ENCODE peak calls at places on chromosomes 12 and 14, in five cellular contexts. B, H, S, A and P are unnamed samples.
A peak's percentile ranks its signal among the peaks of the same experiment; 100 is the strongest.

GRCh38 chr12:107484219-107484618 is 201.4 kb upstream of the PWP1 start:
- DNase-seq in S (no peak), H (no peak), A (no peak), B (no peak), P (no peak)

GRCh38 chr14:95901014-95901413 is 24.4 kb downstream of the TUNAR start:
- DNase-seq in B (no peak), S (no peak), A (no peak), H (no peak), P (no peak)

GRCh38 chr12:51183816-51184215 is 10.9 kb upstream of the TFCP2 start:
- DNase-seq in B (peak; percentile 65), H (peak; percentile 1), S (no peak), A (peak; percentile 20), P (no peak)

GRCh38 chr14:102390486-102390885 is 27.7 kb downstream of the TECPR2 start:
- DNase-seq in B (no peak), S (no peak), H (no peak), A (no peak), P (no peak)

GRCh38 chr12:132424118-132424438 is 65.9 kb upstream of the FBRSL1 start:
- DNase-seq in B (no peak), H (no peak), S (no peak), A (no peak), P (no peak)

GRCh38 chr14:52913271-52913670 is 37.6 kb downstream of the FERMT2 start:
- DNase-seq in H (no peak), A (no peak), B (no peak), S (peak; percentile 22), P (no peak)

GRCh38 chr12:117986705-117987469 is 18.1 kb upstream of the KSR2 start:
- DNase-seq in B (no peak), H (peak; percentile 94), A (no peak), S (no peak), P (no peak)

GRCh38 chr12:94151577-94151976 is 3.2 kb downstream of the PLXNC1 start:
- DNase-seq in A (no peak), H (no peak), B (no peak), S (no peak), P (no peak)

GRCh38 chr14:91862417-91862816 is 4.9 kb downstream of the TC2N start:
- DNase-seq in A (no peak), H (no peak), S (no peak), B (no peak), P (no peak)

GRCh38 chr14:69615471-69616407 is 4.3 kb downstream of the SUSD6 start:
- DNase-seq in B (no peak), A (no peak), H (no peak), S (peak; percentile 65), P (peak; percentile 89)

GRCh38 chr14:102986810-102987579 is 64.5 kb downstream of the AMN start:
- DNase-seq in S (peak; percentile 57), A (no peak), B (no peak), H (peak; percentile 76), P (no peak)

GRCh38 chr14:92464716-92465115 is 48.9 kb upstream of the RIN3 start:
- DNase-seq in B (no peak), H (no peak), S (no peak), A (no peak), P (no peak)

GRCh38 chr14:55160989-55161388 is 30.4 kb downstream of the DLGAP5 start:
- DNase-seq in A (no peak), H (peak; percentile 79), S (peak; percentile 57), B (peak; percentile 50), P (peak; percentile 34)
- TF ChIP-seq CTCF in A (no peak), H (peak; percentile 92), S (no peak), B (peak; percentile 77), P (peak; percentile 73)

GRCh38 chr14:106631886-106632285 is 1105.5 kb downstream of the TMEM121 start:
- DNase-seq in B (no peak), S (no peak), A (no peak), H (no peak), P (no peak)
- H2AFZ ChIP-seq in B (no peak overlapping the region), S (no peak overlapping the region), A (no peak overlapping the region), H (no peak overlapping the region), P (no peak overlapping the region)

GRCh38 chr12:53076461-53076860 is 2.7 kb downstream of the SPRYD3 start:
- DNase-seq in A (no peak), H (no peak), S (no peak), B (no peak), P (no peak)

GRCh38 chr12:53079226-53080117 is at the start of gene SPRYD3:
- DNase-seq in A (peak; percentile 100), H (peak; percentile 97), B (peak; percentile 100), S (peak; percentile 98), P (peak; percentile 96)

GRCh38 chr12:53077030-53077429 is 2.2 kb downstream of the SPRYD3 start:
- DNase-seq in B (no peak), A (no peak), H (no peak), S (no peak), P (no peak)

GRCh38 chr12:53074999-53075370 is 4.2 kb downstream of the SPRYD3 start:
- DNase-seq in B (no peak), S (no peak), A (no peak), H (no peak), P (no peak)

GRCh38 chr12:53078425-53079225 is 565 bp downstream of the SPRYD3 start:
- DNase-seq in A (no peak), S (no peak), H (peak; percentile 49), B (no peak), P (peak; percentile 68)
- TF ChIP-seq CTCF in A (no peak), S (no peak), H (no peak), B (no peak), P (no peak)

DNA sequence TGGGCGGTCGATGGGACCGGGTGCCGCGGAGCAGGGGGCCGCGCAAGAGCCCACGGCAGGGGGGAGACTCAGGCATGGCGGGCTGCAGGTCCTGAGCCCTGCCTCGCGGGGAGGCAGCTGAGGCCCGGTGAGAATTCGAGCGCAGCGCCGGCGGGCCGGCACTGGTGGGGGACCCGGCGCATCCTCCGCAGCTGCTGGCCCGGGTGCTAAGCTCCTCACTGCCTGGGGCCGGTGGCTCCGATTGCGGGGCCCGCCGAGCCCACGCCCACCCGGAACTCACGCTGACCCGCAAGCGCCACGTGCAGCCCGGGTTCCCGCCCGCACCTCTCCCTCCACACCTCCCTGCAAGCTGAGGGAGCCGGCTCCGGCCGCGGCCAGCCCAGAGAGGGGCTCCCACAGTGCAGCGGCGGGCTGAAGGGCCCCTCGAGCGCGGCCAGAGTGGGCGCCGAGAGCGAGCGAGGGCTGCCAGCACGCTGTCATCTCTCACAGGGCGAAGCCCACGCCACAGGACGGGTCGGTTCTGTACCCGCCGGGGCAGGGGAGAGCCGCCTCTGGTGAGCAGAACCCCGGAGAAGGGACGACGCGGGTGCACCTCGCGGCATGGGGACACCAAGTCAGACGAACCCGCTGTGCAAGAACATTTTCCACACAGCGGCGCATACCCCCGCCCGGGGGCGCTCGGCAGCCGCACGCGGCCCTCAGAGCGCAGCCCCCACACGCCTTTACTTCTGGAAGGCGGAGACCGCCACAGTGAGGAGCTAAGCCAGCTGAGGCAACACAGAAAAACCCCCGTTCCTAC is 1.2 kb upstream of the SIVA1 start:
- DNase-seq in H (no peak), S (no peak), B (peak; percentile 55), A (peak; percentile 56), P (no peak)
- H2AFZ ChIP-seq in H (peak overlapping the region; percentile 78), S (peak overlapping the region; percentile 85), B (peak overlapping the region; percentile 99), A (peak overlapping the region; percentile 98), P (peak overlapping the region; percentile 51)